ENCODE peak calls at places on chromosomes 3 and 15, in eight cellular contexts. Z is kidney, B is fibroblast of lung, P is IMR-90, Q is HCT116, E is cardiac muscle cell, K is GM23248, A is AG04450. I is an unnamed sample. For H3K9me3, the result is how much of the 10 kb centered on the place peaks cover.

GRCh38 chr3:52364322-52364721 is 48.2 kb downstream of the DNAH1 start:
- DNase-seq in Z (no peak), B (no peak), P (no peak), Q (no peak), E (no peak), K (no peak), A (no peak), I (no peak)

GRCh38 chr3:52403955-52404354 is 40.9 kb downstream of the SEMA3G start:
- DNase-seq in Z (peak), B (no peak), P (no peak), Q (no peak), E (no peak), K (no peak), A (no peak), I (no peak)

GRCh38 chr15:78752492-78753358 is 58.5 kb downstream of the ADAMTS7 start:
- DNase-seq in Z (peak), B (no peak), P (no peak), Q (no peak), E (no peak), K (no peak), A (no peak), I (no peak)

GRCh38 chr3:49295489-49296058 is 18.5 kb upstream of the C3orf62 start:
- DNase-seq in Z (no peak), B (peak), P (peak), Q (peak), E (peak), K (peak), A (peak), I (no peak)

GRCh38 chr3:112084980-112085697 is 1.1 kb upstream of the C3orf52 start:
- DNase-seq in Z (no peak), B (no peak), P (no peak), Q (no peak), E (peak), K (no peak), A (no peak), I (no peak)

GRCh38 chr3:154188416-154188815 is 67.2 kb downstream of the ARHGEF26 start:
- DNase-seq in Z (no peak), B (no peak), P (no peak), Q (no peak), E (no peak), K (no peak), A (no peak), I (no peak)

GRCh38 chr3:51306093-51306492 is 79.0 kb upstream of the MANF start:
- DNase-seq in Z (no peak), B (no peak), P (no peak), Q (no peak), E (no peak), K (no peak), A (no peak), I (no peak)

GRCh38 chr15:40633178-40633577 is 39.1 kb downstream of the KNL1 start:
- DNase-seq in Z (no peak), B (peak), P (peak), Q (no peak), E (no peak), K (peak), A (peak), I (no peak)

GRCh38 chr3:172289583-172289982 is 158.7 kb downstream of the GHSR start:
- DNase-seq in Z (no peak), B (no peak), P (no peak), Q (no peak), E (peak), K (no peak), A (no peak), I (no peak)

GRCh38 chr3:48002787-48003186 is 13.4 kb downstream of the MAP4 start:
- DNase-seq in Z (no peak), B (no peak), P (no peak), Q (no peak), E (no peak), K (no peak), A (no peak), I (no peak)

GRCh38 chr3:177646749-177647148 is 449.5 kb upstream of the TBL1XR1 start:
- DNase-seq in Z (no peak), B (no peak), P (no peak), Q (no peak), E (no peak), K (no peak), A (no peak), I (no peak)

GRCh38 chr3:140521751-140522445 is 156.0 kb upstream of the TRIM42 start:
- DNase-seq in Z (no peak), B (no peak), P (no peak), Q (no peak), E (no peak), K (no peak), A (no peak), I (no peak)

GRCh38 chr3:115692887-115693524 is 69.7 kb downstream of the GAP43 start:
- DNase-seq in Z (peak), B (peak), P (peak), Q (peak), E (peak), K (peak), A (no peak), I (peak)

GRCh38 chr3:99429501-99429900 is 208.9 kb upstream of the COL8A1 start:
- DNase-seq in Z (no peak), B (peak), P (no peak), Q (no peak), E (no peak), K (peak), A (no peak), I (no peak)

GRCh38 chr3:24197809-24198208 is 252.7 kb downstream of the NR1D2 start:
- DNase-seq in Z (no peak), B (no peak), P (no peak), Q (no peak), E (no peak), K (no peak), A (no peak), I (no peak)

GRCh38 chr15:75065467-75065850 is 42.1 kb downstream of the PPCDC start:
- DNase-seq in Z (no peak), B (no peak), P (peak), Q (no peak), E (no peak), K (no peak), A (no peak), I (no peak)

GRCh38 chr3:49671291-49672288 is 2.6 kb upstream of the APEH start:
- DNase-seq in Z (peak), B (peak), P (peak), Q (peak), E (peak), K (peak), A (peak), I (peak)

GRCh38 chr15:77335298-77335697 is 84.6 kb downstream of the PEAK1 start:
- DNase-seq in Z (no peak), B (peak), P (peak), Q (no peak), E (no peak), K (peak), A (no peak), I (no peak)

GRCh38 chr3:185824051-185824466 is 783 bp downstream of the IGF2BP2 start:
- DNase-seq in Z (peak), B (no peak), P (no peak), Q (no peak), E (peak), K (peak), A (no peak), I (no peak)

GRCh38 chr3:184785106-184785505 is 26.9 kb upstream of the VPS8 start:
- DNase-seq in Z (no peak), B (no peak), P (no peak), Q (no peak), E (no peak), K (no peak), A (no peak), I (no peak)

GRCh38 chr3:16496408-16497222 is 16.9 kb downstream of the RFTN1 start:
- DNase-seq in Z (no peak), B (no peak), P (no peak), Q (no peak), E (no peak), K (no peak), A (no peak), I (no peak)

GRCh38 chr3:135736740-135737139 is 228.8 kb upstream of the PPP2R3A start:
- DNase-seq in Z (no peak), B (no peak), P (peak), Q (peak), E (peak), K (peak), A (no peak), I (no peak)

GRCh38 chr3:127491323-127491722 is 99.2 kb downstream of the TPRA1 start:
- DNase-seq in Z (no peak), B (no peak), P (no peak), Q (no peak), E (no peak), K (peak), A (no peak), I (no peak)

GRCh38 chr15:85742186-85742751 is 52.5 kb downstream of the KLHL25 start:
- DNase-seq in Z (no peak), B (peak), P (peak), Q (no peak), E (no peak), K (peak), A (no peak), I (no peak)

GRCh38 chr3:126573492-126574117 is 14.9 kb upstream of the C3orf22 start:
- DNase-seq in Z (no peak), B (no peak), P (no peak), Q (no peak), E (no peak), K (no peak), A (no peak), I (no peak)

GRCh38 chr3:104556372-104557078 is 810.2 kb upstream of the ALCAM start:
- DNase-seq in Z (no peak), B (peak), P (no peak), Q (no peak), E (no peak), K (peak), A (no peak), I (no peak)

GRCh38 chr15:57340673-57341259 is 35.5 kb upstream of the CGNL1 start:
- DNase-seq in Z (no peak), B (peak), P (peak), Q (peak), E (peak), K (peak), A (no peak), I (no peak)

GRCh38 chr3:37712387-37712786 is 149.3 kb upstream of the CTDSPL start:
- DNase-seq in Z (no peak), B (no peak), P (no peak), Q (no peak), E (no peak), K (no peak), A (no peak), I (no peak)

GRCh38 chr3:26521261-26521660 is 101.3 kb upstream of the LRRC3B start:
- DNase-seq in Z (no peak), B (no peak), P (no peak), Q (no peak), E (no peak), K (no peak), A (no peak), I (no peak)

GRCh38 chr3:47594792-47595191 is 16.1 kb upstream of the CSPG5 start:
- DNase-seq in Z (no peak), B (no peak), P (no peak), Q (no peak), E (no peak), K (no peak), A (no peak), I (no peak)

GRCh38 chr3:197305854-197306253 is 7.4 kb upstream of the DLG1 start:
- DNase-seq in Z (no peak), B (peak), P (peak), Q (no peak), E (no peak), K (peak), A (peak), I (no peak)

GRCh38 chr3:46127503-46127902 is 80.6 kb downstream of the CCR1 start:
- DNase-seq in Z (no peak), B (peak), P (peak), Q (peak), E (no peak), K (peak), A (peak), I (no peak)

GRCh38 chr15:56150204-56150603 is 93.5 kb downstream of the RFX7 start:
- DNase-seq in Z (peak), B (no peak), P (no peak), Q (no peak), E (no peak), K (no peak), A (no peak), I (no peak)

GRCh38 chr3:167450195-167450594 is 23.6 kb downstream of the SERPINI2 start:
- DNase-seq in Z (no peak), B (no peak), P (no peak), Q (no peak), E (no peak), K (no peak), A (no peak), I (no peak)

GRCh38 chr3:182182531-182182968 is 470.8 kb downstream of the SOX2 start:
- DNase-seq in Z (no peak), B (no peak), P (no peak), Q (peak), E (no peak), K (no peak), A (no peak), I (no peak)

GRCh38 chr3:45906681-45907220 is 20.4 kb downstream of the CCR9 start:
- DNase-seq in Z (no peak), B (peak), P (peak), Q (no peak), E (peak), K (peak), A (peak), I (no peak)

GRCh38 chr15:68143129-68143528 is 62.0 kb downstream of the CALML4 start:
- DNase-seq in Z (no peak), B (no peak), P (no peak), Q (no peak), E (no peak), K (no peak), A (no peak), I (no peak)

GRCh38 chr3:144235489-144235888 is 263.9 kb downstream of the DIPK2A start:
- DNase-seq in Z (no peak), B (no peak), P (no peak), Q (no peak), E (no peak), K (no peak), A (no peak), I (no peak)

GRCh38 chr3:7504886-7505775 is 644.2 kb downstream of the GRM7 start:
- DNase-seq in Z (no peak), B (peak), P (no peak), Q (peak), E (no peak), K (no peak), A (no peak), I (no peak)
- H3K9me3 ChIP-seq in Z (under half), B (under half), P (under half), Q (under half), E (under half), K (under half), A (under half), I (under half)

GRCh38 chr15:25094066-25094465 is 139.3 kb downstream of the SNRPN start:
- DNase-seq in Z (no peak), B (no peak), P (no peak), Q (no peak), E (no peak), K (no peak), A (no peak), I (no peak)

GRCh38 chr15:25092661-25093060 is 137.9 kb downstream of the SNRPN start:
- DNase-seq in Z (no peak), B (no peak), P (peak), Q (no peak), E (no peak), K (peak), A (no peak), I (no peak)

GRCh38 chr15:25093455-25094029 is 138.8 kb downstream of the SNRPN start:
- DNase-seq in Z (no peak), B (no peak), P (no peak), Q (no peak), E (no peak), K (no peak), A (no peak), I (no peak)

GRCh38 chr15:25095179-25095578 is 140.4 kb downstream of the SNRPN start:
- DNase-seq in Z (no peak), B (no peak), P (no peak), Q (no peak), E (no peak), K (no peak), A (no peak), I (no peak)

DNA sequence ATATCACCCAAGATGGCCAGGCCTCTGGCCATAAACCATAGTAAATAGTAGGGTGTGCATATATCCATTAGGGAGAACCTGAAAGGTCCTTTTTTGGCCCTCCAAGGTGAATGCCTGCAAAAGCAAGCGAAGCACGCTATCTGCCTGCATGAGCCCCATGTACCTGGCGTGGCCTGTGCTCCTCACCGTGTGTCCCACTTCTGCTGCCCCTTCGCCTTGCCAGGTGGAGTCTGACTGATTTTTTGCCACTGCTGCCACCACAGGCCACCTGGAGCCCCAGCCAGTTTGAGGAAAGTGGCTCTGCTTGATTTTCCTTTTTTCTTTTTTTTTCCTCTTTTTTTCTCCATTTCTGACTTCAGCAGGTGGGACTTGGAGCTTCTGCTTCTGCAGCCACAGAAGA is 139.7 kb downstream of the SNRPN start:
- DNase-seq in Z (no peak), B (no peak), P (no peak), Q (no peak), E (no peak), K (no peak), A (no peak), I (no peak)
- H3K9me3 ChIP-seq in Z (under half), B (under half), P (under half), Q (half or more), E (under half), K (under half), A (under half), I (under half)

GRCh38 chr3:40532252-40532651 is 7.5 kb downstream of the ZNF621 start:
- DNase-seq in Z (no peak), B (no peak), P (no peak), Q (no peak), E (no peak), K (peak), A (no peak), I (no peak)
- H3K9me3 ChIP-seq in Z (under half), B (under half), P (under half), Q (under half), E (under half), K (under half), A (under half), I (under half)

GRCh38 chr3:105585-105984 is 91.0 kb upstream of the CHL1 start:
- DNase-seq in Z (no peak), B (no peak), P (no peak), Q (no peak), E (peak), K (no peak), A (no peak), I (no peak)
- H3K9me3 ChIP-seq in Z (under half), B (under half), P (under half), Q (under half), E (under half), K (under half), A (under half), I (under half)

GRCh38 chr15:90460142-90460824 is 69.4 kb upstream of the CRTC3 start:
- DNase-seq in Z (no peak), B (peak), P (no peak), Q (no peak), E (no peak), K (no peak), A (no peak), I (no peak)

GRCh38 chr15:90451215-90451850 is 63.3 kb downstream of the IQGAP1 start:
- DNase-seq in Z (no peak), B (peak), P (peak), Q (no peak), E (no peak), K (peak), A (no peak), I (no peak)

GRCh38 chr15:90459368-90459767 is 70.4 kb upstream of the CRTC3 start:
- DNase-seq in Z (no peak), B (no peak), P (no peak), Q (no peak), E (no peak), K (no peak), A (no peak), I (no peak)

GRCh38 chr15:90456236-90456635 is 68.2 kb downstream of the IQGAP1 start:
- DNase-seq in Z (no peak), B (no peak), P (no peak), Q (no peak), E (no peak), K (no peak), A (no peak), I (no peak)
- H3K9me3 ChIP-seq in Z (under half), B (under half), P (under half), Q (under half), E (under half), K (under half), A (under half), I (under half)

DNA sequence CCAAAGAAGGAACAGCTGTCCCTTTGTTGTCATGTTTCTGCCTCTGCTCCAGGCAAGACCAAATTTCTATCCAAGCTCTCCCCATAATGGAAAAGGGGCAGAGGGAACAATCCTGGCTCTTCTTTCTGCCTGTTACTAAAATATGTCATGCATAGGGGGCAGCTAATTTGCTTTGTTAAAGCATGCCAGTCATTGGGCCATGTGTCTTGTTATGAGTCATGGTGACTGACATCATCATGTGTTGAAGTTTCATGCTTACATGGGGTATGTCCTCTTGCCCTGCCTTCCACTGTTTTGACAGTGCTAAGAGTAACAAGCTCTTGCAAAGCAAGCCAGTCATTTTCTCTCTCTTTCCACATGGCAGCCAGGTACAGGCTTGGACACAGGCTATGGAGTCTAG is 268.9 kb downstream of the GABRB3 start:
- DNase-seq in Z (no peak), B (no peak), P (no peak), Q (no peak), E (no peak), K (no peak), A (no peak), I (no peak)
- H3K9me3 ChIP-seq in Z (under half), B (under half), P (under half), Q (half or more), E (under half), K (under half), A (under half), I (under half)

GRCh38 chr3:44722103-44722401 is 7.4 kb upstream of the ZNF501 start:
- DNase-seq in Z (no peak), B (peak), P (no peak), Q (no peak), E (no peak), K (peak), A (no peak), I (no peak)
- H3K9me3 ChIP-seq in Z (half or more), B (under half), P (half or more), Q (under half), E (under half), K (under half), A (half or more), I (half or more)

GRCh38 chr15:20345401-20345958 is 196.1 kb downstream of the GOLGA6L6 start:
- DNase-seq in Z (peak), B (no peak), P (no peak), Q (no peak), E (no peak), K (no peak), A (no peak), I (no peak)

GRCh38 chr15:20346082-20346805 is 195.4 kb downstream of the GOLGA6L6 start:
- DNase-seq in Z (peak), B (no peak), P (no peak), Q (no peak), E (no peak), K (no peak), A (no peak), I (no peak)

GRCh38 chr15:20348900-20349773 is 192.5 kb downstream of the GOLGA6L6 start:
- DNase-seq in Z (peak), B (no peak), P (no peak), Q (no peak), E (no peak), K (no peak), A (no peak), I (no peak)

GRCh38 chr15:20349774-20350498 is 191.7 kb downstream of the GOLGA6L6 start:
- DNase-seq in Z (peak), B (no peak), P (no peak), Q (no peak), E (no peak), K (no peak), A (no peak), I (no peak)

DNA sequence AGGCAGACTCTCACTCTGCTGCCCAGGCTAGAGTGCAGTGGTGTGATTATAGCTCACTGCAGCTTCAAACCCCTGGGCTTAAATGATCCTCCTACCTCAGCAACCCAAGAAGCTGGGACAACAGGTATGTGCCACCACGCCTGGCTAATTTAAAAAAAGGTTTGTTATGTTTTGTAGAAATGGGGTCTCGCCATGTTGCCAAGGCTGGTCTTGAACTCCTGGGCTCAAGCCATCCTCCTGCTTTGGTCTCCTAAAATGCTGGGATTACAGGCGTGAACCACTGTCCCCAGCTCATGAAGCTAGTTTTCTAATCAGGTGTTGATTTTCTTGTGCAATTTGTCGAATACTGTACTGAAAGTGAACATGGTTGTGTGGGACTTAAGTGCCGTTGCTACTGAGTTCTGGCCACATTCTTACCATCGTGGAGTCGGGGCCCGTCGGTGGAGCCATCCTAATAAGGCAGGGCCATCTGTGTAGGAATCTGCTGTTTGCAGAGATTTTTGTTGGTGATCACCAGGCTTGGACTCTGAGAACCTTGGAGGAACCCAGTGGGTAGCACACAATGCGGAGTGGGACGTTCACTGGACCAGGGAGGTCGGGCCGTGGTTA is 193.2 kb downstream of the GOLGA6L6 start:
- DNase-seq in Z (no peak), B (no peak), P (no peak), Q (no peak), E (no peak), K (no peak), A (no peak), I (no peak)
- H3K9me3 ChIP-seq in Z (under half), B (under half), P (half or more), Q (half or more), E (under half), K (under half), A (half or more), I (under half)